ENCODE peak calls at places on chromosomes 16 and 17, in ten cellular contexts. X is A549; Q is endothelial cell of umbilical vein; Y is heart left ventricle; Z is CD4-positive, alpha-beta T cell; P is brain microvascular endothelial cell; J is substantia nigra; B is iPS DF 6.9; N is effector memory CD4-positive, alpha-beta T cell; S is lung. D is an unnamed sample.

GRCh38 chr17:77602883-77603640 is 355.4 kb upstream of the TNRC6C start:
- DNase-seq in X (no peak), Q (no peak), Y (no peak), Z (no peak), P (no peak), J (no peak), B (no peak), N (no peak), S (no peak), D (no peak)

GRCh38 chr16:86536621-86537020 is 18.4 kb downstream of the MTHFSD start:
- DNase-seq in X (no peak), Q (no peak), Y (no peak), Z (no peak), P (no peak), J (no peak), B (no peak), N (no peak), S (no peak), D (no peak)

GRCh38 chr16:30894540-30895368 is 877 bp upstream of the BCL7C start:
- DNase-seq in X (no peak), Q (no peak), Y (no peak), Z (no peak), P (no peak), J (no peak), B (no peak), N (no peak), S (no peak), D (no peak)

GRCh38 chr16:83212301-83212841 is 585.6 kb downstream of the CDH13 start:
- DNase-seq in X (no peak), Q (no peak), Y (no peak), Z (no peak), P (no peak), J (no peak), B (no peak), N (no peak), S (no peak), D (no peak)

GRCh38 chr16:79911660-79912059 is 311.1 kb upstream of the MAF start:
- DNase-seq in X (no peak), Q (no peak), Y (no peak), Z (no peak), P (no peak), J (no peak), B (no peak), N (no peak), S (no peak), D (no peak)

GRCh38 chr16:8047711-8048110 is 542.6 kb downstream of the TMEM114 start:
- DNase-seq in X (no peak), Q (no peak), Y (no peak), Z (no peak), P (no peak), J (peak), B (no peak), N (no peak), S (no peak), D (no peak)

GRCh38 chr17:57255182-57255775 is 1.0 kb upstream of the MSI2 start:
- DNase-seq in X (no peak), Q (peak), Y (no peak), Z (no peak), P (no peak), J (no peak), B (no peak), N (no peak), S (no peak), D (no peak)

GRCh38 chr17:72906306-72906705 is 186.2 kb downstream of the SLC39A11 start:
- DNase-seq in X (no peak), Q (no peak), Y (no peak), Z (no peak), P (no peak), J (no peak), B (no peak), N (no peak), S (no peak), D (no peak)

GRCh38 chr17:17146791-17147406 is 59.2 kb downstream of the PLD6 start:
- DNase-seq in X (peak), Q (no peak), Y (no peak), Z (no peak), P (no peak), J (no peak), B (peak), N (no peak), S (no peak), D (no peak)

GRCh38 chr17:63516910-63517824 is 6.0 kb upstream of the KCNH6 start:
- DNase-seq in X (peak), Q (no peak), Y (no peak), Z (no peak), P (peak), J (no peak), B (no peak), N (no peak), S (no peak), D (no peak)

GRCh38 chr16:50539053-50539615 is 9.1 kb upstream of the NKD1 start:
- DNase-seq in X (no peak), Q (no peak), Y (no peak), Z (no peak), P (no peak), J (no peak), B (no peak), N (no peak), S (no peak), D (no peak)

GRCh38 chr17:15341385-15341849 is at the start of gene TEKT3:
- DNase-seq in X (peak), Q (peak), Y (peak), Z (no peak), P (peak), J (peak), B (peak), N (no peak), S (peak), D (peak)

GRCh38 chr16:50340578-50340977 is 28.2 kb downstream of the BRD7 start:
- DNase-seq in X (no peak), Q (no peak), Y (no peak), Z (no peak), P (no peak), J (no peak), B (no peak), N (no peak), S (no peak), D (no peak)

GRCh38 chr16:52497067-52497816 is 49.7 kb downstream of the TOX3 start:
- DNase-seq in X (no peak), Q (no peak), Y (no peak), Z (no peak), P (no peak), J (no peak), B (no peak), N (no peak), S (no peak), D (no peak)

GRCh38 chr16:85041184-85041928 is 13.8 kb downstream of the KIAA0513 start:
- DNase-seq in X (no peak), Q (no peak), Y (no peak), Z (no peak), P (no peak), J (no peak), B (no peak), N (no peak), S (no peak), D (no peak)

GRCh38 chr17:17109896-17110295 is 67.6 kb downstream of the MPRIP start:
- DNase-seq in X (no peak), Q (no peak), Y (no peak), Z (peak), P (no peak), J (no peak), B (no peak), N (peak), S (peak), D (no peak)

GRCh38 chr17:80738406-80738805 is 193.8 kb downstream of the RPTOR start:
- DNase-seq in X (no peak), Q (no peak), Y (no peak), Z (no peak), P (no peak), J (no peak), B (no peak), N (no peak), S (no peak), D (no peak)

GRCh38 chr16:4358831-4359561 is 7.9 kb upstream of the PAM16 start:
- DNase-seq in X (peak), Q (no peak), Y (peak), Z (peak), P (no peak), J (peak), B (no peak), N (peak), S (peak), D (no peak)

GRCh38 chr17:42563543-42563942 is 1.6 kb downstream of the COASY start:
- DNase-seq in X (no peak), Q (no peak), Y (no peak), Z (no peak), P (no peak), J (no peak), B (no peak), N (no peak), S (no peak), D (peak)

GRCh38 chr17:53646835-53647234 is 175.9 kb upstream of the KIF2B start:
- DNase-seq in X (no peak), Q (no peak), Y (no peak), Z (no peak), P (no peak), J (no peak), B (no peak), N (no peak), S (no peak), D (no peak)

GRCh38 chr17:58693208-58693607 is 806 bp downstream of the RAD51C start:
- DNase-seq in X (no peak), Q (no peak), Y (no peak), Z (no peak), P (no peak), J (no peak), B (no peak), N (no peak), S (no peak), D (no peak)

GRCh38 chr17:34153988-34154387 is 101.1 kb upstream of the CCL2 start:
- DNase-seq in X (no peak), Q (no peak), Y (no peak), Z (no peak), P (no peak), J (no peak), B (no peak), N (no peak), S (no peak), D (no peak)

GRCh38 chr16:88686062-88686438 is 257 bp downstream of the SNAI3 start:
- DNase-seq in X (no peak), Q (no peak), Y (no peak), Z (peak), P (no peak), J (no peak), B (no peak), N (peak), S (no peak), D (no peak)

GRCh38 chr17:54518706-54519105 is 381.9 kb upstream of the TOM1L1 start:
- DNase-seq in X (no peak), Q (no peak), Y (no peak), Z (no peak), P (no peak), J (no peak), B (no peak), N (no peak), S (no peak), D (no peak)

GRCh38 chr17:18860161-18860972 is 2.4 kb downstream of the PRPSAP2 start:
- DNase-seq in X (no peak), Q (no peak), Y (no peak), Z (no peak), P (no peak), J (no peak), B (no peak), N (no peak), S (no peak), D (no peak)

GRCh38 chr17:15914400-15915165 is 30.3 kb upstream of the ADORA2B start:
- DNase-seq in X (no peak), Q (no peak), Y (no peak), Z (no peak), P (peak), J (no peak), B (no peak), N (no peak), S (no peak), D (no peak)

GRCh38 chr16:62041401-62041800 is 5.2 kb upstream of the CDH8 start:
- DNase-seq in X (peak), Q (no peak), Y (no peak), Z (no peak), P (peak), J (no peak), B (no peak), N (no peak), S (no peak), D (no peak)

GRCh38 chr17:77634710-77635109 is 323.8 kb upstream of the TNRC6C start:
- DNase-seq in X (no peak), Q (peak), Y (no peak), Z (no peak), P (no peak), J (no peak), B (no peak), N (no peak), S (no peak), D (no peak)

GRCh38 chr16:73663720-73664119 is 615.8 kb upstream of the ZFHX3 start:
- DNase-seq in X (no peak), Q (no peak), Y (no peak), Z (no peak), P (no peak), J (no peak), B (no peak), N (no peak), S (no peak), D (no peak)

GRCh38 chr16:66278111-66278531 is 88.4 kb upstream of the CDH5 start:
- DNase-seq in X (no peak), Q (no peak), Y (no peak), Z (no peak), P (no peak), J (no peak), B (no peak), N (no peak), S (peak), D (no peak)

GRCh38 chr16:84810518-84811273 is 9.1 kb upstream of the CRISPLD2 start:
- DNase-seq in X (no peak), Q (no peak), Y (peak), Z (no peak), P (no peak), J (no peak), B (no peak), N (no peak), S (no peak), D (no peak)

GRCh38 chr16:73781297-73781696 is 515.3 kb upstream of the PSMD7 start:
- DNase-seq in X (no peak), Q (no peak), Y (no peak), Z (no peak), P (no peak), J (no peak), B (no peak), N (no peak), S (no peak), D (no peak)

GRCh38 chr16:13110124-13110796 is 208.9 kb downstream of the SHISA9 start:
- DNase-seq in X (peak), Q (no peak), Y (no peak), Z (no peak), P (no peak), J (no peak), B (no peak), N (no peak), S (no peak), D (no peak)

GRCh38 chr17:82025401-82026107 is 2.4 kb downstream of the LRRC45 start:
- DNase-seq in X (no peak), Q (no peak), Y (no peak), Z (no peak), P (no peak), J (no peak), B (no peak), N (no peak), S (no peak), D (no peak)

GRCh38 chr17:44006581-44007345 is 2.3 kb downstream of the NAGS start:
- DNase-seq in X (peak), Q (peak), Y (peak), Z (peak), P (peak), J (no peak), B (peak), N (peak), S (peak), D (peak)

GRCh38 chr16:58498341-58499091 is 1.4 kb upstream of the NDRG4 start:
- DNase-seq in X (no peak), Q (no peak), Y (no peak), Z (no peak), P (no peak), J (no peak), B (no peak), N (no peak), S (no peak), D (peak)

GRCh38 chr17:70855401-70856054 is 686.2 kb downstream of the KCNJ2 start:
- DNase-seq in X (no peak), Q (no peak), Y (no peak), Z (no peak), P (peak), J (no peak), B (no peak), N (no peak), S (no peak), D (no peak)

GRCh38 chr17:56897646-56898424 is 16.0 kb downstream of the TRIM25 start:
- DNase-seq in X (no peak), Q (no peak), Y (no peak), Z (no peak), P (no peak), J (no peak), B (no peak), N (no peak), S (no peak), D (no peak)

GRCh38 chr16:85308585-85309540 is 196.6 kb upstream of the CIBAR2 start:
- DNase-seq in X (no peak), Q (peak), Y (no peak), Z (no peak), P (no peak), J (no peak), B (no peak), N (no peak), S (no peak), D (no peak)

GRCh38 chr17:4180791-4181190 is 37.8 kb downstream of the CYB5D2 start:
- DNase-seq in X (no peak), Q (no peak), Y (peak), Z (no peak), P (peak), J (no peak), B (no peak), N (no peak), S (no peak), D (no peak)

DNA sequence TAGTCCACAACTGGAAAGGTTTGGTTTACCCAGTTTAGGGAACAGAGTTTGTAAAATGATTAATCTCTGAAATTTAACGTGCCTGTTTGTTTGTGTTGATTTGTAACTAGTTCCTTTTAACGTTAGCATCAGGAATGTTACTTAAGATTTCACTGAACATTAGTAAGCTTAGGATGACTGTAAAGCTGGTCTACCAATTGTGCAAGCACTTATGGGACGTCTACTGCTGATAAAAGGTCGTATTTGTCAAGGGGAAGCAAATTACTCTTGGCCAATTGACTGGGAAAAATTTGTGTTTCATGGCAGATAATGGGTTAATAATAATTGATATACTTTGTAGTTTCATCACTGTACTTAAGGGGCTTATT is 11.8 kb downstream of the METTL9 start:
- DNase-seq in X (no peak), Q (no peak), Y (no peak), Z (no peak), P (no peak), J (no peak), B (no peak), N (no peak), S (no peak), D (no peak)
- H3K27ac ChIP-seq in X (no peak), Q (no peak), Y (no peak), Z (no peak), P (no peak), J (no peak), B (no peak), N (no peak), S (no peak), D (peak)

GRCh38 chr17:67401106-67401505 is 24.0 kb downstream of the PITPNC1 start:
- DNase-seq in X (no peak), Q (no peak), Y (no peak), Z (no peak), P (no peak), J (no peak), B (no peak), N (no peak), S (no peak), D (no peak)

GRCh38 chr17:67399676-67400075 is 22.6 kb downstream of the PITPNC1 start:
- DNase-seq in X (no peak), Q (no peak), Y (no peak), Z (no peak), P (no peak), J (no peak), B (no peak), N (no peak), S (no peak), D (no peak)

GRCh38 chr17:67401598-67402504 is 24.8 kb downstream of the PITPNC1 start:
- DNase-seq in X (no peak), Q (no peak), Y (no peak), Z (no peak), P (no peak), J (no peak), B (no peak), N (no peak), S (no peak), D (no peak)

GRCh38 chr17:67403065-67403464 is 26.0 kb downstream of the PITPNC1 start:
- DNase-seq in X (no peak), Q (no peak), Y (no peak), Z (no peak), P (no peak), J (no peak), B (no peak), N (no peak), S (no peak), D (no peak)

DNA sequence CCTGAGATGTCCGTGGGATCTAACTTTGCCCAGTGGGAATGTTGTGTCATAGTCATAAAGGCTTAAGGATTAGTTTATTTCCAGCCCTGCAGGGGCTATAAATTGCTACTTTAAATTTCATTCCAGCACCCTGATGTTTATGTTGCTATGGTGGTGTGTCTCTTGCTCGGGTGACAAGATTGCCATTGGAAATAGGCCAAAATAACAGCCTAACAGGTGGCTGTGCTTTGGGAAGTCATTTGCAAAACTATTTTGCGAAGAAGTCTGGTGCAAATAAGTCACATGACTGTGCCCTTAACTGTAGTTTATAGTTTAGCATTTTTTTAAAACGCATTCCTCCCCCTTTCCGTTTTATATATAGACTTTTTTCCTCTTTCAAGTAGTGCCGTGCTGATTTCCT is 23.1 kb downstream of the PITPNC1 start:
- DNase-seq in X (no peak), Q (peak), Y (no peak), Z (no peak), P (no peak), J (no peak), B (no peak), N (no peak), S (no peak), D (no peak)
- H3K27ac ChIP-seq in X (no peak), Q (no peak), Y (no peak), Z (peak), P (no peak), J (no peak), B (no peak), N (peak), S (no peak), D (no peak)

GRCh38 chr16:27326251-27326650 is 12.5 kb downstream of the IL4R start:
- DNase-seq in X (no peak), Q (no peak), Y (no peak), Z (no peak), P (no peak), J (no peak), B (no peak), N (no peak), S (no peak), D (no peak)

GRCh38 chr16:27327586-27327915 is 13.8 kb downstream of the IL4R start:
- DNase-seq in X (no peak), Q (no peak), Y (no peak), Z (no peak), P (no peak), J (no peak), B (no peak), N (no peak), S (no peak), D (no peak)

GRCh38 chr16:27326738-27327585 is 13.2 kb downstream of the IL4R start:
- DNase-seq in X (peak), Q (peak), Y (peak), Z (peak), P (peak), J (no peak), B (peak), N (no peak), S (peak), D (peak)

GRCh38 chr16:27330542-27330941 is 16.8 kb downstream of the IL4R start:
- DNase-seq in X (no peak), Q (peak), Y (peak), Z (no peak), P (peak), J (no peak), B (no peak), N (no peak), S (peak), D (no peak)

GRCh38 chr16:27328937-27329336 is 15.2 kb downstream of the IL4R start:
- DNase-seq in X (no peak), Q (no peak), Y (no peak), Z (no peak), P (no peak), J (no peak), B (no peak), N (no peak), S (no peak), D (no peak)
- H3K27ac ChIP-seq in X (no peak), Q (no peak), Y (peak), Z (peak), P (peak), J (no peak), B (no peak), N (no peak), S (no peak), D (peak)

GRCh38 chr16:17448640-17449638 is 21.8 kb downstream of the XYLT1 start:
- DNase-seq in X (no peak), Q (no peak), Y (peak), Z (peak), P (no peak), J (no peak), B (no peak), N (peak), S (peak), D (no peak)
- H3K27ac ChIP-seq in X (no peak), Q (no peak), Y (no peak), Z (no peak), P (no peak), J (no peak), B (no peak), N (peak), S (no peak), D (no peak)

GRCh38 chr17:29740017-29740416 is 117.3 kb upstream of the CORO6 start:
- DNase-seq in X (no peak), Q (peak), Y (no peak), Z (no peak), P (no peak), J (no peak), B (no peak), N (no peak), S (no peak), D (no peak)
- H3K27ac ChIP-seq in X (no peak), Q (no peak), Y (peak), Z (peak), P (no peak), J (peak), B (no peak), N (no peak), S (peak), D (no peak)

D was measured in breast epithelium.